ENCODE peak calls at places on chromosomes 13 and 19, in six cellular contexts. J, A, I, O, U and D are unnamed samples.

GRCh38 chr19:1068111-1069001 is 1.4 kb downstream of the ARHGAP45 start:
- DNase-seq in O (no peak), J (no peak), A (peak), I (peak), U (no peak), D (no peak)

GRCh38 chr13:30577381-30577780 is 40.3 kb upstream of the USPL1 start:
- DNase-seq in I (no peak), A (no peak), U (no peak), J (peak), O (peak), D (no peak)

GRCh38 chr19:10184636-10185035 is 10.1 kb downstream of the DNMT1 start:
- DNase-seq in J (no peak), I (no peak), U (no peak), A (no peak), O (no peak), D (no peak)

GRCh38 chr19:9381367-9381785 is 18.6 kb downstream of the ZNF177 start:
- DNase-seq in I (no peak), J (no peak), A (no peak), O (no peak), U (no peak), D (no peak)

GRCh38 chr19:18793144-18794028 is 2.3 kb upstream of the COMP start:
- DNase-seq in O (no peak), I (no peak), U (no peak), J (no peak), A (no peak), D (no peak)

GRCh38 chr13:76635232-76636021 is 250.8 kb downstream of the KCTD12 start:
- DNase-seq in A (no peak), U (no peak), I (no peak), J (no peak), O (no peak), D (no peak)

GRCh38 chr13:75195479-75196111 is 286.4 kb downstream of the TBC1D4 start:
- DNase-seq in J (no peak), U (no peak), I (no peak), A (no peak), O (peak), D (no peak)

GRCh38 chr13:79995334-79995733 is 345.6 kb downstream of the SPRY2 start:
- DNase-seq in J (no peak), U (no peak), A (no peak), I (no peak), O (peak), D (no peak)

GRCh38 chr13:98480915-98481510 is 95.9 kb downstream of the STK24 start:
- DNase-seq in A (no peak), U (no peak), O (no peak), I (no peak), J (no peak), D (no peak)

GRCh38 chr13:114257014-114257413 is 22.3 kb downstream of the CDC16 start:
- DNase-seq in O (no peak), A (no peak), U (no peak), J (no peak), I (no peak), D (no peak)

GRCh38 chr13:33717775-33718174 is 100.2 kb upstream of the RFC3 start:
- DNase-seq in O (no peak), U (no peak), A (no peak), I (no peak), J (no peak), D (no peak)

GRCh38 chr19:4636761-4637160 is 2.6 kb upstream of the TNFAIP8L1 start:
- DNase-seq in A (no peak), U (no peak), O (no peak), J (no peak), I (no peak), D (no peak)

GRCh38 chr19:4639531-4640246 is 373 bp downstream of the TNFAIP8L1 start:
- DNase-seq in A (peak), O (no peak), I (peak), U (peak), J (no peak), D (no peak)

GRCh38 chr19:4638828-4639530 is at the start of gene TNFAIP8L1:
- DNase-seq in A (peak), O (peak), J (peak), U (peak), I (peak), D (peak)

GRCh38 chr19:4640247-4641000 is 1.1 kb downstream of the TNFAIP8L1 start:
- DNase-seq in I (peak), O (no peak), U (no peak), J (no peak), A (no peak), D (no peak)

DNA sequence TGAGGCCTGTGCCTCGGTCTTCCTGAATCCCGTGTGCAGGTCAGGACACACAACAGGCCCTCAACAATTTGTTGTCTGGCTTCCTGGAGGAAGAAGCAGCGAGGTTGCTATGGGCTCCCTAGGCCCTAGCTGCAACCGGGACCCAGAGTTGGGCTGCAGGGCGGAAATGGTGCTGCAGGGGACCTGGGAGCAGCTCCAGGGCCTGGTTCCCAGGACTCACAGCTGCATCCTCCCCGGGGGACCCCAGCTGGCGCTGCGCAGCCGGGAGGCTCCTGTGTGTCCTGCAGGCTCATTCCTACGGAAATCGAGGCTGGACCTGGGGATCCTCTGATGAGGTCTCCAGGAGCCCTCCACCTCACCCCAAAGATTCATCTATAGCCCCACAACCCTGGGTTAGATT is 986 bp upstream of the TNFAIP8L1 start:
- DNase-seq in A (peak), O (no peak), J (no peak), I (peak), U (no peak), D (no peak)
- H3K4me3 ChIP-seq in A (peak), O (no peak), J (no peak), I (no peak), U (no peak), D (no peak)

GRCh38 chr19:30229524-30230174 is 142.5 kb upstream of the ZNF536 start:
- DNase-seq in O (no peak), J (no peak), U (no peak), I (no peak), A (no peak), D (no peak)
- H3K4me3 ChIP-seq in O (no peak), J (no peak), U (no peak), I (no peak), A (no peak), D (peak)

GRCh38 chr19:2428756-2429711 is 1.6 kb upstream of the TIMM13 start:
- DNase-seq in J (no peak), I (no peak), A (peak), U (no peak), O (no peak), D (no peak)
- H3K4me3 ChIP-seq in J (no peak), I (no peak), A (peak), U (no peak), O (no peak), D (no peak)

DNA sequence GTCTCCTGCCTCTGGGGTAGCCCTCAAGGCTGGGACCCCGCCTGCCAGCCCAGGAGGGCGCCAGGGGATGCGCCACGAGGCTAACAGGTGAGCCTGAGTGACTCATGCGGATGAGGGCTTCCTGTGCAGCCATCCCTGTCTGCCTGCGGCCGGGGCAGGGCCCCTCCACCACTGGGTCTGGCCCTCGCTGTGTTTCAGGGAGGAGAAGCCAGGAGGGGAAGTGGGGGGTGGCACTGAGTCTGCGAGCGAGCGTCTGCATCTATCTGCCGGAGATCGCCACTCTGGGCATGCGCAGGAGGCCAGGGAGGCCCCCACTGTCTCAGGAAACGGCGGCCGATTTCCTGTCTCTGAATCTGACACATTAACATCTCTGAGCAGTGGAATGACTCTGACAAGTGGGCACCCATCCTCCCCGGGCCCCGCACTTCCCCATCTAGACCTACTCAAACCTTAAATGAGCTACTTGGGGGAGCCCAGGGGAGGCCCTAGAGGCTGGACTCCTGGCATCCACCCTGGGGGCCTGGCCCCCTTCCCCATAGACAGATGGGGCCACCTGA is 19.7 kb downstream of the RFX1 start:
- DNase-seq in J (peak), I (peak), U (peak), O (no peak), A (peak), D (no peak)
- H3K4me3 ChIP-seq in J (peak), I (no peak), U (no peak), O (no peak), A (peak), D (peak)

GRCh38 chr13:42275098-42275471 is 3.1 kb downstream of the AKAP11 start:
- DNase-seq in J (no peak), A (no peak), O (no peak), U (no peak), I (no peak), D (no peak)
- H3K4me3 ChIP-seq in J (no peak), A (no peak), O (no peak), U (no peak), I (no peak), D (no peak)

GRCh38 chr19:38667552-38668205 is 20.2 kb downstream of the ACTN4 start:
- DNase-seq in J (no peak), A (peak), O (peak), I (no peak), U (no peak), D (no peak)

GRCh38 chr19:38665219-38665931 is 17.9 kb downstream of the ACTN4 start:
- DNase-seq in U (no peak), J (no peak), A (peak), O (no peak), I (no peak), D (no peak)

GRCh38 chr19:38664503-38665211 is 17.2 kb downstream of the ACTN4 start:
- DNase-seq in U (no peak), I (no peak), J (no peak), O (no peak), A (peak), D (no peak)

GRCh38 chr19:38666662-38667448 is 19.4 kb downstream of the ACTN4 start:
- DNase-seq in U (no peak), O (no peak), J (no peak), A (peak), I (no peak), D (no peak)

GRCh38 chr19:38665950-38666661 is 18.7 kb downstream of the ACTN4 start:
- DNase-seq in J (no peak), A (peak), U (peak), I (peak), O (no peak), D (peak)
- H3K4me3 ChIP-seq in J (peak), A (peak), U (no peak), I (no peak), O (no peak), D (peak)

DNA sequence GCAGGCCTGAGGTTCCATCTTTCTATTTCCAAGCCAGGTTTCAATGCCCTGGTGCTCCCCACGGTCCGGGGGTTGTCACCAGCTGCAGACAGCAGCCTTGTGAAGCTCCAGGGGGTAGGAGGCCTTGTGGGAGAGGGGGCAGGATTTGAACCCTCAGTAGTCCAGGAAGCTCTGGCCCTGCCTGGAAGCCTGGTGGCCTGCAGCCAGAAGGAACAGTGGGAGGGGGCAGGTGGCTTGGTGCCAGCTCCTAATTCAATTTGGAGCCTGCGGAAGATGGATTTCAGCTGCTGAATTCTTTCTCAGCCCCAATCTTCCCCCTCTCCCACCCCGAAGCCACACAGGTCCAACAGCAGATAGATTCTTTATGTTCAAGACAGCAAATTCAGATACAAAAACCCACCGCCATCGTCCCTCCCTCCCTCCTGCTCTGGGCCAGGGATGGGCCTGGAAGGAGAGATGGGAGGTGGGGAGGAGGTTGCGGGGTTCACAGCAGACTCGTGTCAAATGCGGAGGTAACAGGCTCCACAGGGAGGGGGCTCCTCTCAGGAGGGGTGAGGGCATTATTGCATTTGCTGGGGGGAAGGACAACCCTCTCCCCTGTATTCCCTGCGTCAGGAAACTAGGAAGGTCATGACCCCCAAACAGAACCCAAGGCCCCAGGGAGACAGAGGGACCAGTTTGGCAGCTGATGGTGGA is 2.4 kb upstream of the PTGER1 start:
- DNase-seq in A (no peak), U (no peak), J (no peak), I (no peak), O (no peak), D (no peak)
- H3K4me3 ChIP-seq in A (no peak), U (no peak), J (no peak), I (no peak), O (no peak), D (no peak)

GRCh38 chr19:46602392-46603194 is 1.5 kb downstream of the CALM3 start:
- DNase-seq in J (no peak), I (peak), U (peak), O (no peak), A (no peak), D (peak)
- H3K4me3 ChIP-seq in J (peak), I (no peak), U (peak), O (peak), A (peak), D (peak)